ENCODE peak calls at places on chromosome 19, in five cellular contexts. F is OCI-LY7, N is HCT116, A is neural progenitor cell, C is PC-3. H is an unnamed sample.

GRCh38 chr19:1811472-1811894 is 593 bp downstream of the ATP8B3 start:
- DNase-seq in F (peak; percentile 15), N (peak; percentile 90), A (no peak), C (peak; percentile 95), H (no peak)

GRCh38 chr19:38057954-38058690 is 151.1 kb downstream of the SIPA1L3 start:
- DNase-seq in F (peak; percentile 49), N (no peak), A (no peak), C (peak; percentile 59), H (no peak)

GRCh38 chr19:50723069-50723468 is at the start of gene CLEC11A:
- DNase-seq in F (no peak), N (no peak), A (no peak), C (no peak), H (no peak)

GRCh38 chr19:29031216-29031615 is 181.7 kb downstream of the UQCRFS1 start:
- DNase-seq in F (no peak), N (no peak), A (no peak), C (no peak), H (no peak)

GRCh38 chr19:12346896-12347295 is 13.5 kb upstream of the ZNF563 start:
- DNase-seq in F (peak; percentile 60), N (no peak), A (no peak), C (no peak), H (peak; percentile 27)

GRCh38 chr19:6692027-6692426 is 22.1 kb upstream of the TNFSF14 start:
- DNase-seq in F (no peak), N (no peak), A (no peak), C (no peak), H (no peak)

GRCh38 chr19:8030906-8031305 is 21.7 kb upstream of the CCL25 start:
- DNase-seq in F (no peak), N (no peak), A (no peak), C (no peak), H (no peak)

GRCh38 chr19:46022431-46023310 is at the start of gene PGLYRP1:
- DNase-seq in F (no peak), N (no peak), A (no peak), C (no peak), H (no peak)

GRCh38 chr19:29663861-29664752 is 1.2 kb upstream of the PLEKHF1 start:
- DNase-seq in F (no peak), N (no peak), A (no peak), C (peak; percentile 78), H (no peak)

GRCh38 chr19:21947775-21948174 is 63.0 kb downstream of the ZNF208 start:
- DNase-seq in F (peak; percentile 56), N (peak; percentile 4), A (no peak), C (no peak), H (no peak)

GRCh38 chr19:21023901-21024300 is 3.4 kb downstream of the ZNF430 start:
- DNase-seq in F (no peak), N (no peak), A (no peak), C (peak; percentile 73), H (no peak)

GRCh38 chr19:1913781-1914577 is 8.8 kb downstream of the ADAT3 start:
- DNase-seq in F (no peak), N (no peak), A (no peak), C (no peak), H (no peak)

GRCh38 chr19:3283246-3283751 is 58.8 kb downstream of the CELF5 start:
- DNase-seq in F (no peak), N (no peak), A (no peak), C (no peak), H (no peak)

GRCh38 chr19:3855321-3855720 is 13.5 kb downstream of the ZFR2 start:
- DNase-seq in F (no peak), N (no peak), A (no peak), C (peak; percentile 49), H (no peak)

GRCh38 chr19:6211632-6212402 is 68.0 kb downstream of the MLLT1 start:
- DNase-seq in F (no peak), N (no peak), A (no peak), C (no peak), H (no peak)

GRCh38 chr19:54266133-54266532 is 9.1 kb upstream of the LILRB5 start:
- DNase-seq in F (peak; percentile 69), N (peak; percentile 77), A (peak; percentile 92), C (peak; percentile 90), H (peak; percentile 78)

GRCh38 chr19:48565090-48565489 is 13.1 kb downstream of the SULT2B1 start:
- DNase-seq in F (no peak), N (no peak), A (no peak), C (peak; percentile 57), H (no peak)

GRCh38 chr19:12364391-12365093 is 941 bp downstream of the ZNF442 start:
- DNase-seq in F (no peak), N (no peak), A (peak; percentile 33), C (no peak), H (no peak)

GRCh38 chr19:245457-245856 is 45.7 kb downstream of the PLPP2 start:
- DNase-seq in F (no peak), N (no peak), A (no peak), C (no peak), H (no peak)
- H2AFZ ChIP-seq in F (no peak overlapping the region), N (no peak overlapping the region), A (no peak overlapping the region), C (no peak overlapping the region), H (no peak overlapping the region)

GRCh38 chr19:15292847-15293582 is 39.3 kb downstream of the BRD4 start:
- DNase-seq in F (peak; percentile 76), N (no peak), A (no peak), C (no peak), H (peak; percentile 58)
- H3K4me1 ChIP-seq in F (peaks cover 91% of the 10 kb centered on the region), N (no peaks in the 10 kb centered on the region), A (peaks cover 48% of the 10 kb centered on the region), C (peaks cover 19% of the 10 kb centered on the region), H (peaks cover 57% of the 10 kb centered on the region)

GRCh38 chr19:19113040-19113541 is 25.2 kb downstream of the TMEM161A start:
- DNase-seq in F (peak; percentile 21), N (no peak), A (peak; percentile 64), C (peak; percentile 36), H (no peak)
- H2AFZ ChIP-seq in F (no peak overlapping the region), N (no peak overlapping the region), A (no peak overlapping the region), C (no peak overlapping the region), H (no peak overlapping the region)

DNA sequence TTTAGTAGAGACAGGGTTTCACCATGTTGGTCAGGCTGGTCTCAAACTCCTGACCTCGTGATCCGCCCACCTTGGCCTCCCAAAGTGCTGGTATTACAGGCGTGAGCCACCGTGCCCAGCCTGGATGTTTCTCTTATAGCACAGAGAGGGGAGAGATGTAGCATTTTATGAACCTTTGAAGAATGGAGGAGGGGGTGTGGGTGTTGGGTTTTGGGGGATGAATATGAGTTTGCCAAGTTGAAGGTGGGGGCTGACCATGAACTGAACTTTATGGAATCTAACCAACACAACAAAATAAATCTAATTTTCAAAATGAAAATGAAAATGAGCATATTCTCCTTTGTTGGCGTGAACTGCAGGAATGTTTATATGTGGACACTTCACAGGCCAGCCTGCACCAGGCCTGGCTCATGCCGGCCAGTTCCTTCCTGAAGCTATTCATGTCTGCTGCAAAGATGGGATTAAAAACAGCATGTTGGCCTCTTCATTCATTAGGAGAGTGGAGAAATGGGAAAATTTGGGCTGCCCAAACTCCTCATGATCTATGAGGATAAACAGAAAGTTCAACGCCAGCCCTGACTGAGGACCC is 39.5 kb upstream of the HOMER3 start:
- DNase-seq in F (no peak), N (no peak), A (no peak), C (no peak), H (no peak)
- H3K4me1 ChIP-seq in F (no peaks in the 10 kb centered on the region), N (no peaks in the 10 kb centered on the region), A (peaks cover 9% of the 10 kb centered on the region), C (no peaks in the 10 kb centered on the region), H (no peaks in the 10 kb centered on the region)

GRCh38 chr19:42301646-42302204 is at the start of gene PRR19:
- DNase-seq in F (peak; percentile 50), N (no peak), A (peak; percentile 58), C (no peak), H (no peak)

GRCh38 chr19:42306646-42307045 is 4.2 kb upstream of the PAFAH1B3 start:
- DNase-seq in F (no peak), N (no peak), A (no peak), C (no peak), H (no peak)

GRCh38 chr19:42303876-42304275 is 1.5 kb upstream of the PAFAH1B3 start:
- DNase-seq in F (no peak), N (no peak), A (no peak), C (no peak), H (no peak)

DNA sequence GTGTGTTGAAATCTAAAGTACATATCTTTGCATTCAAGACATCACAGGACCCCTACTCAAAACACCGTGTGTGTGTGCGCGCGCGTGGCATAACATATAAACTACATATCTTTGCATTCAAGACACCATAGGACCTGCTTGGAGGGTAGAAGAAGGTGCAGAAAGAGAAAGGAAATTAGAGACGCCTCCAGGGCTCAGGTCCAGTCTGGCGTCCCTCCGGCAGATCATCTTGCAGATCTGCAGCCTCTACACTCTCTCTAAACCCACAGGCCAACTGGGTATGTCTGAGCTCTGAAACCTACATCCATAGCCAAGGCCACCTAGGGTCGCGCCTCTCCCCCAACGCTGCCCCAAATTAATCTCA is 659 bp upstream of the PAFAH1B3 start:
- DNase-seq in F (no peak), N (no peak), A (no peak), C (no peak), H (no peak)
- H2AFZ ChIP-seq in F (peak overlapping the region; percentile 79), N (peak overlapping the region; percentile 56), A (peak overlapping the region; percentile 87), C (no peak overlapping the region), H (peak overlapping the region; percentile 96)